ENCODE peak calls at places on chromosomes 1 and 21, in seven cellular contexts. E, V, L, S, C, P and I are unnamed samples.
A peak's percentile ranks its signal among the peaks of the same experiment; 100 is the strongest.

GRCh38 chr1:172977296-172978027 is 73.3 kb downstream of the TNFSF18 start:
- DNase-seq in E (no peak), P (no peak), S (no peak), V (no peak), L (no peak), C (no peak), I (no peak)

GRCh38 chr1:216303690-216304089 is 119.6 kb downstream of the USH2A start:
- DNase-seq in E (no peak), C (no peak), P (no peak), S (no peak), V (no peak), L (no peak), I (no peak)

GRCh38 chr1:3262681-3263286 is 191.7 kb upstream of the ARHGEF16 start:
- DNase-seq in E (no peak), P (no peak), C (no peak), S (no peak), L (no peak), V (no peak), I (no peak)

GRCh38 chr1:76230894-76231293 is 156.3 kb downstream of the ST6GALNAC3 start:
- DNase-seq in L (no peak), C (no peak), S (no peak), V (no peak), P (no peak), E (no peak), I (no peak)

GRCh38 chr1:32072622-32073386 is at the start of gene TMEM39B:
- DNase-seq in V (peak; percentile 83), P (peak; percentile 95), S (peak; percentile 99), E (peak; percentile 98), C (peak; percentile 93), L (peak; percentile 97), I (peak; percentile 98)

GRCh38 chr1:12677565-12677964 is 33.7 kb downstream of the AADACL4 start:
- DNase-seq in S (no peak), C (no peak), L (no peak), V (no peak), E (no peak), P (no peak), I (no peak)

GRCh38 chr1:30146448-30146847 is 576.9 kb downstream of the MATN1 start:
- DNase-seq in E (no peak), V (no peak), L (no peak), S (no peak), C (no peak), P (no peak), I (peak; percentile 80)

GRCh38 chr1:210252621-210253041 is 20.0 kb downstream of the SERTAD4 start:
- DNase-seq in E (peak; percentile 71), P (no peak), L (no peak), S (no peak), V (no peak), C (no peak), I (no peak)

GRCh38 chr1:90274376-90274775 is 279.5 kb downstream of the ZNF326 start:
- DNase-seq in P (no peak), C (no peak), E (no peak), L (no peak), S (no peak), V (peak; percentile 32), I (no peak)

GRCh38 chr1:37147906-37148305 is 113.6 kb upstream of the GRIK3 start:
- DNase-seq in S (no peak), P (no peak), V (no peak), E (no peak), L (no peak), C (no peak), I (peak; percentile 78)

GRCh38 chr1:67831850-67832513 is 1.3 kb downstream of the GNG12 start:
- DNase-seq in C (no peak), V (peak; percentile 84), E (peak; percentile 76), P (no peak), L (no peak), S (peak; percentile 45), I (no peak)

GRCh38 chr1:151958959-151959358 is 34.7 kb downstream of the S100A10 start:
- DNase-seq in V (no peak), P (no peak), C (no peak), S (no peak), E (no peak), L (no peak), I (no peak)

GRCh38 chr1:28518745-28519341 is 13.0 kb downstream of the RCC1 start:
- DNase-seq in C (no peak), V (no peak), P (no peak), E (no peak), S (no peak), L (peak; percentile 71), I (no peak)

GRCh38 chr1:230267338-230268065 is 158.6 kb downstream of the PGBD5 start:
- DNase-seq in L (peak; percentile 50), S (peak; percentile 28), V (no peak), E (peak; percentile 55), P (peak; percentile 2), C (no peak), I (no peak)

GRCh38 chr21:35697321-35697808 is 363.0 kb downstream of the SETD4 start:
- DNase-seq in C (no peak), V (peak; percentile 24), S (peak; percentile 41), P (no peak), L (no peak), E (peak; percentile 76), I (no peak)

GRCh38 chr1:151905070-151905442 is 4.3 kb downstream of the THEM4 start:
- DNase-seq in C (no peak), E (no peak), S (no peak), V (no peak), L (peak; percentile 88), P (no peak), I (no peak)

GRCh38 chr1:4380564-4381168 is 273.7 kb upstream of the AJAP1 start:
- DNase-seq in C (no peak), S (no peak), E (no peak), L (no peak), P (no peak), V (peak; percentile 35), I (no peak)

GRCh38 chr21:33011462-33011861 is 14.3 kb upstream of the OLIG2 start:
- DNase-seq in L (no peak), V (peak; percentile 99), E (no peak), C (no peak), S (no peak), P (no peak), I (no peak)

GRCh38 chr1:84892657-84893618 is at the start of gene LPAR3:
- DNase-seq in C (no peak), P (no peak), L (peak; percentile 65), E (no peak), V (no peak), S (no peak), I (peak; percentile 57)